ENCODE peak calls at places on chromosome 14, in seven cellular contexts. O is lower lobe of right lung, A is stomach, I is heart left ventricle, S is IMR-90, Y is dorsolateral prefrontal cortex, F is right atrium auricular region. V is an unnamed sample.

GRCh38 chr14:72608391-72609204 is 285.3 kb downstream of the DPF3 start:
- DNase-seq in A (no peak), O (no peak), I (no peak), S (peak; percentile 97), Y (no peak), F (peak; percentile 36), V (no peak)

GRCh38 chr14:91125271-91125661 is 11.4 kb downstream of the DGLUCY start:
- DNase-seq in Y (no peak), O (no peak), A (no peak), F (no peak), I (no peak), S (no peak), V (no peak)

GRCh38 chr14:88825078-88825458 is 617 bp downstream of the TTC8 start:
- DNase-seq in A (no peak), Y (no peak), I (no peak), O (no peak), F (no peak), S (peak; percentile 23), V (peak; percentile 8)

GRCh38 chr14:53331921-53332320 is 178.8 kb upstream of the DDHD1 start:
- DNase-seq in O (no peak), A (no peak), Y (no peak), S (no peak), I (no peak), F (no peak), V (no peak)

GRCh38 chr14:103735439-103735814 is 19.8 kb downstream of the ZFYVE21 start:
- DNase-seq in A (no peak), F (no peak), I (peak; percentile 44), S (no peak), Y (no peak), O (no peak), V (no peak)

GRCh38 chr14:33809456-33809855 is 141.4 kb downstream of the EGLN3 start:
- DNase-seq in O (no peak), Y (no peak), F (no peak), A (no peak), I (no peak), S (no peak), V (no peak)

GRCh38 chr14:75911883-75912282 is 69.9 kb downstream of the TGFB3 start:
- DNase-seq in I (no peak), A (no peak), Y (peak; percentile 69), F (no peak), S (no peak), O (no peak), V (no peak)

GRCh38 chr14:95320076-95320895 is 578 bp upstream of the CLMN start:
- DNase-seq in Y (peak; percentile 57), I (no peak), S (no peak), F (no peak), A (no peak), O (no peak), V (no peak)

DNA sequence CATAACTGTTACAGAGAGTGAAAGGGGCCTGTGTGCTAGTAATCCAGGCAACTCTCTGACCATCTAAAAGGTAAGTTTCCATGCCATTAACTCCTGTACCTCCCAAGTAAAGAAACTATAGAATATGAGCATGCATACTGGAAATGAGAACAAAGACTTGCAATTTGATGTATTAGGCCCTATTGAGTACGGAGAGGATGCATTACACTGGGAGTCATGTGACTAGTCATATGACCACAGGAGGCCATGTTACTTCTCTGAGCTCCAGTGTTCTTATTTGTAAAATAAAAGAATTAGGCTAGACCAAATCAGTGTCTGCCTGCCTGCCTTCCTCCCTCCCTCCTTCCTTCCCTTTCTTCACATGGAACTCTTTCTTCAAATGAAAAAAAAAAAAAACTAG is 440.1 kb upstream of the CCDC196 start:
- DNase-seq in Y (no peak), S (no peak), F (no peak), I (no peak), O (no peak), A (no peak), V (peak; percentile 40)
- H3K27ac ChIP-seq in Y (no peak overlapping the region), S (no peak overlapping the region), F (peak overlapping the region; percentile 81), I (peak overlapping the region; percentile 55), O (no peak overlapping the region), A (no peak overlapping the region), V (no peak overlapping the region)

GRCh38 chr14:96705422-96706092 is 91.6 kb upstream of the VRK1 start:
- DNase-seq in O (no peak), Y (no peak), S (no peak), I (no peak), A (no peak), F (no peak), V (no peak)

GRCh38 chr14:96711559-96712267 is 85.5 kb upstream of the VRK1 start:
- DNase-seq in O (no peak), I (no peak), F (no peak), Y (no peak), A (no peak), S (no peak), V (no peak)

GRCh38 chr14:96706893-96707292 is 90.3 kb upstream of the VRK1 start:
- DNase-seq in O (no peak), I (no peak), S (no peak), F (no peak), Y (no peak), A (no peak), V (no peak)

GRCh38 chr14:96710060-96710636 is 87.0 kb upstream of the VRK1 start:
- DNase-seq in S (no peak), O (no peak), A (no peak), I (no peak), F (no peak), Y (no peak), V (no peak)
- H3K4me3 ChIP-seq in S (no peak overlapping the region), O (no peak overlapping the region), A (no peak overlapping the region), I (no peak overlapping the region), F (no peak overlapping the region), Y (no peak overlapping the region), V (no peak overlapping the region)

GRCh38 chr14:50600849-50601248 is 40.9 kb downstream of the ATL1 start:
- DNase-seq in A (peak; percentile 27), S (no peak), F (no peak), I (no peak), O (no peak), Y (no peak), V (peak; percentile 26)
- H3K27ac ChIP-seq in A (no peak overlapping the region), S (no peak overlapping the region), F (no peak overlapping the region), I (no peak overlapping the region), O (no peak overlapping the region), Y (no peak overlapping the region), V (peak overlapping the region; percentile 48)

GRCh38 chr14:36198378-36198777 is 21.9 kb upstream of the PTCSC3 start:
- DNase-seq in O (no peak), F (no peak), A (no peak), S (no peak), Y (no peak), I (no peak), V (no peak)
- H3K4me3 ChIP-seq in O (no peak overlapping the region), F (no peak overlapping the region), A (no peak overlapping the region), S (no peak overlapping the region), Y (no peak overlapping the region), I (no peak overlapping the region), V (no peak overlapping the region)

GRCh38 chr14:74014299-74014698 is 4.8 kb downstream of the ENTPD5 start:
- DNase-seq in A (no peak), O (no peak), Y (no peak), S (no peak), F (no peak), I (no peak), V (no peak)
- H3K27ac ChIP-seq in A (no peak overlapping the region), O (no peak overlapping the region), Y (no peak overlapping the region), S (no peak overlapping the region), F (no peak overlapping the region), I (no peak overlapping the region), V (no peak overlapping the region)

GRCh38 chr14:93328546-93328945 is 4.3 kb downstream of the BTBD7 start:
- DNase-seq in S (no peak), O (no peak), F (no peak), Y (no peak), A (no peak), I (no peak), V (no peak)

GRCh38 chr14:93329965-93330608 is 2.7 kb downstream of the BTBD7 start:
- DNase-seq in S (no peak), A (no peak), F (no peak), Y (no peak), I (no peak), O (no peak), V (no peak)

GRCh38 chr14:93331375-93332031 is 1.3 kb downstream of the BTBD7 start:
- DNase-seq in S (no peak), O (peak; percentile 58), A (no peak), F (peak; percentile 64), Y (no peak), I (peak; percentile 76), V (no peak)

GRCh38 chr14:93332032-93332852 is 594 bp downstream of the BTBD7 start:
- DNase-seq in I (peak; percentile 80), A (peak; percentile 74), F (no peak), Y (peak; percentile 70), S (peak; percentile 49), O (peak; percentile 78), V (peak; percentile 64)

DNA sequence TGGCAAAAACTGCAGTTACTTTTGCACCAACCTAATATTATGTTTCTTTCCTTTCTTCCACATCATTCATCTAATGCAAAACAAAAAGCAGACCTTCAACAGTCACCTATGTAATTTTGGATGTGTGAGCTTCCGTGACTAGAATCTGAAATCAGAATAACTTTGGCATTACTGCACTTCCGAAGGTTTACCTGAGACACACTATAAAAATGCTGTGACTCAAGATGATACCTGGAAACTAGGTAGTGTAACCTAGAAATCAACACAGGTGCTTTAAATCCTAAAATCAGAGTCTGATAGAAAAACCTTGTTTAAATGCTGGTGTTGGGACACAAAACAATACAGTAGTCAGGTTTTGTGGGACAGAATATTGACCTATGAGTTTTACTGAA is 2.2 kb downstream of the BTBD7 start:
- DNase-seq in Y (no peak), F (no peak), A (no peak), I (no peak), S (no peak), O (no peak), V (no peak)
- H3K4me3 ChIP-seq in Y (no peak overlapping the region), F (no peak overlapping the region), A (no peak overlapping the region), I (no peak overlapping the region), S (no peak overlapping the region), O (no peak overlapping the region), V (no peak overlapping the region)

GRCh38 chr14:105479438-105480164 is 5.0 kb downstream of the CRIP2 start:
- DNase-seq in S (no peak), O (no peak), I (no peak), F (no peak), Y (peak; percentile 47), A (no peak), V (no peak)
- H3K27ac ChIP-seq in S (no peak overlapping the region), O (peak overlapping the region; percentile 99), I (peak overlapping the region; percentile 99), F (peak overlapping the region; percentile 95), Y (no peak overlapping the region), A (peak overlapping the region; percentile 93), V (no peak overlapping the region)

DNA sequence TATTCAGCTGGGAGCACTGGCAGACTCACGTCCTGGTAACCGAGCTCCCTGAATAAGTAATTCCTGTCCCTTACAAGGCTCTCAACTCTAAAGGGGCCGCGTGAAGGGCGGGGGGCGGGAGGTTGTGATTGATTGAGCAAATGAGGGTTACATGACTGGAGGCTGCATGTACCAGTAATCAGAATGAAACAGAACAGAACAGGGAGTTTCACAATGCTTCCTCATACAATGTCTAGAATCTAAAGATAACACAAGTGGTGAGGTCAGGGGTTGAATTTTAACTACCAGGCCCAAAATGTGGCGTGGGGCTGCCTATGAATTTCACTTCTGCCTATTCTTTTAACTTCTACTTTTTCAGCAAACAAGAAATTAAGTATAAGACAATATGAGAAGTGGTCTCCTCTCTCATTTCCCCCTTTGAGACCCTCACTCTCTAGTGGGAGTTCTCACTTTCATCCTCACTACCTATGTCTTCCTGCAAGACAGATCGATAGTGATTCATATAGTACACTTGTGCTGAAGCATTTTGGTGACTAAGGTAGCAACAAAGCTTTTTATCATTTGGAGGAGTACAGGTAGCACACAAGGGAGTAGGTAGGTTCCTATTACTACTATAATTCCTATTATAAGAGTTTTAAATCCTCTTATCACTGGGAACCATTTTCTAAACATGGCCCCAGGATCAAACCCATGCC is 239.8 kb downstream of the KTN1 start:
- DNase-seq in A (no peak), S (no peak), O (no peak), F (no peak), Y (no peak), I (no peak), V (no peak)
- H3K4me3 ChIP-seq in A (no peak overlapping the region), S (no peak overlapping the region), O (no peak overlapping the region), F (no peak overlapping the region), Y (no peak overlapping the region), I (no peak overlapping the region), V (no peak overlapping the region)